ENCODE peak calls at places on chromosomes 1 and 21, in seven cellular contexts. U is endothelial cell, G is PC-9, K is brain microvascular endothelial cell, S is endothelial cell of umbilical vein, P is ovary, R is psoas muscle. V is an unnamed sample.

GRCh38 chr1:28986296-28986910 is 72.0 kb downstream of the EPB41 start:
- DNase-seq in S (peak), R (no peak), K (no peak), P (no peak), G (no peak), U (no peak), V (no peak)

GRCh38 chr1:65068202-65069011 is 79.6 kb upstream of the AK4 start:
- DNase-seq in K (no peak), R (no peak), P (no peak), U (no peak), S (peak), G (no peak), V (no peak)

GRCh38 chr1:46432781-46433327 is 38.7 kb downstream of the FAAH start:
- DNase-seq in S (no peak), K (no peak), R (no peak), P (no peak), U (no peak), G (no peak), V (no peak)

GRCh38 chr21:16870116-16870515 is 642.7 kb upstream of the CXADR start:
- DNase-seq in K (no peak), R (no peak), U (no peak), P (no peak), S (no peak), G (no peak), V (no peak)

GRCh38 chr1:190474587-190475305 is 2.9 kb downstream of the BRINP3 start:
- DNase-seq in U (peak), P (no peak), S (peak), K (no peak), R (no peak), G (no peak), V (peak)

GRCh38 chr1:14826172-14826636 is 227.7 kb downstream of the KAZN start:
- DNase-seq in K (peak), S (no peak), R (no peak), P (peak), G (no peak), U (no peak), V (no peak)

GRCh38 chr1:98903261-98903660 is 101.4 kb downstream of the PLPPR5 start:
- DNase-seq in S (peak), R (no peak), U (no peak), G (peak), K (peak), P (no peak), V (no peak)

GRCh38 chr1:28887418-28887834 is 26.9 kb upstream of the EPB41 start:
- DNase-seq in G (no peak), S (no peak), K (no peak), P (peak), R (no peak), U (peak), V (peak)

GRCh38 chr1:226568975-226569741 is 20.6 kb downstream of the STUM start:
- DNase-seq in R (no peak), G (no peak), K (no peak), P (no peak), S (no peak), U (no peak), V (no peak)

GRCh38 chr1:236526079-236526478 is 2.3 kb downstream of the LGALS8 start:
- DNase-seq in R (no peak), G (no peak), U (no peak), K (no peak), S (no peak), P (no peak), V (no peak)

GRCh38 chr1:64584479-64584878 is 114.5 kb downstream of the CACHD1 start:
- DNase-seq in S (peak), U (no peak), K (no peak), P (no peak), G (no peak), R (no peak), V (no peak)

GRCh38 chr1:225820522-225821120 is 10.7 kb downstream of the EPHX1 start:
- DNase-seq in R (no peak), S (no peak), P (no peak), U (no peak), K (no peak), G (no peak), V (no peak)

GRCh38 chr21:45011911-45012660 is 62.3 kb upstream of the ADARB1 start:
- DNase-seq in P (peak), R (peak), U (peak), S (peak), G (peak), K (peak), V (peak)
- TF ChIP-seq CTCF in P (no peak), R (peak), U (no peak), S (peak), G (no peak), K (peak), V (no peak)

GRCh38 chr1:35539824-35540261 is 17.4 kb downstream of the KIAA0319L start:
- DNase-seq in R (no peak), K (no peak), G (no peak), S (no peak), P (no peak), U (no peak), V (no peak)

GRCh38 chr1:35539073-35539823 is 18.0 kb downstream of the KIAA0319L start:
- DNase-seq in P (no peak), G (peak), R (no peak), K (no peak), S (no peak), U (no peak), V (no peak)

GRCh38 chr1:35546614-35547013 is 10.6 kb downstream of the KIAA0319L start:
- DNase-seq in R (no peak), U (no peak), S (no peak), P (no peak), K (no peak), G (no peak), V (no peak)

GRCh38 chr1:35544976-35545375 is 12.2 kb downstream of the KIAA0319L start:
- DNase-seq in P (no peak), R (peak), U (peak), G (no peak), S (no peak), K (no peak), V (peak)
- TF ChIP-seq CTCF in P (no peak), R (peak), U (no peak), G (peak), S (no peak), K (peak), V (peak)

DNA sequence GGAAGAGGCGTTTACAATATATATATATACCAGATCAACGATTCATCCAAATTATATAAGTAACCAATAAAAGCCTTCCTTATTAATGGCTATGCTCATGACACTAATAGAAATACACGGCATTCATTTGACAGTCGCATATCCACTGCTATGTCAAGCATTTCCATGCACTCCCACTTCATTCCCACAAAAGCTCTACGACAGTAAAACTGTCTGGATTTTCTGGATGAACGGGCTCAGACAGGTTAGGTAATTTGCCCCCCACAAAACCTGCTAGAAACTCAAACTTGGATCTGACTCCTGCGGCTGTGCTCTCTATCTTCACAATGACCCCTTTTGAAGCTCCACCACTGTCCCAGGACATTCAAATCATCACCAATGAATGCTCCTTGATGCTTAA is 11.4 kb downstream of the DNAJC11 start:
- DNase-seq in U (no peak), R (no peak), G (no peak), S (no peak), K (no peak), P (no peak), V (no peak)
- TF ChIP-seq CTCF in U (no peak), R (no peak), G (no peak), S (no peak), K (no peak), P (no peak), V (no peak)

DNA sequence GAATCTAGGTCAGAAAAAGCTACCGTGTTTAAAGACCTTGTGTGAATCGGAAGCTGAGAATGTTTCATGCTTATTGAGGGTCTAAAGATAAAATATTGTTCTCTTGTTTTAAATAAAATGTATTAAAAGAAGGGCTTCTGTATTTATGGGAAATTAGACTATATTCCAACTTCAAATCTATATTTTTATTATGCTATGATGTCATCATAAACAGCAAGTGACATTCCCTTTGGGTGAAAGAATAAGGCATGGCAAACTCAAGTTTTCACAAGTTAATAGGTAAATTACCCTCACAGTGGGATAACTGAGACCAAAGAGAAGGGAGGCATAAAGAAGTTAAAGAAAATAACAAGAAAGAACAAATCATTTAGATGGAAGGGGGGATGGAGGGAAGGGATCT is 333.8 kb upstream of the NR5A2 start:
- DNase-seq in P (no peak), U (no peak), G (no peak), R (no peak), S (no peak), K (no peak), V (no peak)
- TF ChIP-seq CTCF in P (no peak), U (no peak), G (no peak), R (no peak), S (no peak), K (no peak), V (no peak)

GRCh38 chr1:170593173-170593572 is 61.2 kb downstream of the GORAB start:
- DNase-seq in S (no peak), P (no peak), U (no peak), K (no peak), G (no peak), R (no peak), V (peak)
- TF ChIP-seq CTCF in S (no peak), P (no peak), U (no peak), K (no peak), G (no peak), R (no peak), V (no peak)

GRCh38 chr1:156490401-156491032 is 10.1 kb downstream of the MEF2D start:
- DNase-seq in G (no peak), U (peak), S (no peak), P (peak), R (peak), K (no peak), V (peak)
- TF ChIP-seq CTCF in G (no peak), U (peak), S (no peak), P (peak), R (peak), K (peak), V (peak)

DNA sequence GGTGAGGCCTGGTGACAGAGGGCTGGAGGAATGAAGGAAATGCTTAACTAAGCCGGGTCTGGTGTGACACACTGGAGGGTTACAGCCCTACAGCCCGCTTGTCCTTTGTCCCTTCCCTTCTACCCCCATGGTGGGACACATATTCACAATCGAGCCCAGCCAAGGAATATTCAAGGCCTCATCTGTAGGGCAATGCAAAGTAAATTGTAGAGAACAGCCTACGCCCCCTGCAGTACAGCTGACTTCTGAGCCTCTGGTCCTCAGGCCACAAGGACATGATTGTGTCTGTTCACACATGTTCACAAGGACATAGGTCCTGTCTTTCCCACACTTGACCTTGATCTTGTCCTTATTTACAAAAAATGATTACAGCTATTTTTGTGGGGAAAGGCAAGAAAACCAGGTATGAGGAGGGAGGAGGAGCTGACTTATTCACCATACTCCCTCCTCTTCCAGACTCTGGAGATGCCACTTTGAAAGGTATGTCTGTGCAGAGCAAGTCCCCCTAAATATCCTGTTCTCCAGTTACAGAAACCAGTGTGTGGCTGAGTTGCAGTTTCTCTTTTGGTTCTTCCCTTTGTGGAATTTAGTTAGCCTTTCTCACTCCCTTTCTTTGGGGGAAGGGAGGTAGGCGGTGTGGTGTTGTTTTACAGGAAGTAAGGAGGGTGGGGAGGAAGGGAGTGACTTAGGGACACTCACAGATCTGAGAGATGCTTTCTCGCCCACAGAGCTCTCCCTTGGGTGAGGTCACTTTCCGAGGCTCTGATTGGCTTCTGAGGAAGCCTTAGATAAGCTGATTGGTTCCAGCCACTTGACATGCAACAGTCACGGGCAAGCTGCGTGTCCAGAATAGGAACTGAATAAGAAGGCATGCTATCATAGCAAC is 14.6 kb downstream of the POLR3GL start:
- DNase-seq in G (peak), P (peak), K (peak), U (peak), S (peak), R (peak), V (peak)
- TF ChIP-seq CTCF in G (no peak), P (no peak), K (peak), U (no peak), S (no peak), R (peak), V (no peak)

DNA sequence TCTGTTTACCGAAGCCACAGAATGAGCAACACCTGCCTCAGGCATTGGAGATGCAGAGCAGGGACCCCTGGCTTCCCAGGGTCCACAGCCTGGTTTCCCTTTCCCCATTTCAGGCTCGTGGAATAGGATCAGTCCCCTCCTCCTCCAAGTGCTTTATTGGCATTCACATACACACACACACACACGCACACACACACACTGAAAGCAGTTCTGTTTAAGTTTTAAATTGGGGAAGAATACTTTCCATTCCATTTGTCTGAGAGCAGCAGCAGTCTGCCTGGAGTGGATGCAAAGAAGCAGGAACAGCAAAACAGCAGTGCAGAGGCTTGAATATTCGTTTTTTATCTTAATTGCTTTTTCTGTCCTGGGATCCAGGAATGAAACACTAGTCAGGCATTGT is 7.0 kb downstream of the CYB561D1 start:
- DNase-seq in U (no peak), G (no peak), K (peak), R (no peak), S (no peak), P (no peak), V (no peak)
- TF ChIP-seq CTCF in U (no peak), G (no peak), K (no peak), R (no peak), S (no peak), P (no peak), V (no peak)

DNA sequence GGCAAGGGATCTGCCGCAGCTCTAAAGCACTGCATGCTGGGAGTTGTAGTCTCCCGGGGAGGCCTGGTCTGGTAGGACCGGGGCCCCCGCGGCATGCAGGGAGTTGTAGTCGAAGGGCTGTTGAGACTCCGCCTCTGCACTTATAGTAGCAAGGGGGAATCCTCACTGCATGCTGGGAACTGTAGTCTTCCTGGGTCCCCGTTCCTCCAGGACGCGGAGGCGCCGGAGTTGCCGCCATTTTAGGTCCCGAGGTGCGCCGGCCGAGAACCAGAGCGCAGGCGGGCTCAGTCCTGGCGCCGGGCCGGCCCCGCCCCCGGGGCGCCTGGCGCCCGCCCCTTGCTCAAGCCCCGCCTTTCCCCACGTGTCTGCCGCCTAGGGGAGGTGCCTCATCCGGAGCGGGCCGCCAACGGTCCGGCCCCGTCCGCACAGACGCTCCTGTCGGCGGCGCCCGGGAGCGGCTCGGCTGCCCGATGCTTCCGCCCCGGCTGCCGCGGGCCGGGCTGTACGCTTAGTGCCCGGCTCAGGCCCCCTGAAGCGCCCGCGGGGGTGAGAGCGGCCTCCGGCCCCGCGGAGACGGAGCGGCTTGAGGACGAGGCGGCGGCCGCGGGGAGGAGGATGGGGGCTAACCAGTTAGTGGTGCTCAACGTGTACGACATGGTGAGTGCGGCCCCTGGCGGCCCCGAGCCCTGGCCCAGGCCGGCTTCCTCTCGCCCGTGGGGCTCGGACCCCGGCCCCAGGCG is at the start of gene DESI2:
- DNase-seq in R (peak), K (peak), G (peak), S (peak), P (peak), U (peak), V (peak)
- TF ChIP-seq CTCF in R (peak), K (peak), G (peak), S (peak), P (peak), U (peak), V (peak)

GRCh38 chr1:33133478-33134105 is 48.3 kb downstream of the TRIM62 start:
- DNase-seq in S (no peak), P (no peak), U (no peak), R (no peak), K (no peak), G (no peak), V (no peak)

GRCh38 chr1:33141781-33142180 is 40.1 kb downstream of the TRIM62 start:
- DNase-seq in K (no peak), P (no peak), G (no peak), U (no peak), R (no peak), S (no peak), V (no peak)

GRCh38 chr1:33140153-33141149 is 41.4 kb downstream of the TRIM62 start:
- DNase-seq in S (no peak), P (no peak), G (no peak), R (no peak), U (no peak), K (peak), V (no peak)

GRCh38 chr1:33141216-33141615 is 40.6 kb downstream of the TRIM62 start:
- DNase-seq in U (no peak), G (no peak), P (no peak), S (no peak), K (no peak), R (no peak), V (no peak)

GRCh38 chr1:33137800-33138199 is 44.0 kb downstream of the TRIM62 start:
- DNase-seq in S (peak), P (peak), U (peak), K (no peak), G (no peak), R (peak), V (peak)
- TF ChIP-seq CTCF in S (peak), P (peak), U (peak), K (peak), G (no peak), R (peak), V (peak)

V was measured in nephron progenitor cell.